ENCODE peak calls at places on chromosomes 3 and 15, in eight cellular contexts. C, O, B, E, X, G, P and V are unnamed samples.

GRCh38 chr3:64548200-64548889 is 139.5 kb downstream of the ADAMTS9 start:
- DNase-seq in X (no peak), P (peak), C (peak), O (no peak), G (no peak), E (no peak), B (peak), V (no peak)

GRCh38 chr15:100762913-100763627 is 116.6 kb upstream of the ALDH1A3 start:
- DNase-seq in X (no peak), B (no peak), C (peak), P (no peak), O (no peak), E (no peak), G (no peak), V (no peak)

GRCh38 chr15:57555270-57555669 is 36.4 kb upstream of the MYZAP start:
- DNase-seq in O (no peak), X (no peak), E (no peak), P (no peak), G (no peak), B (no peak), C (peak), V (no peak)

GRCh38 chr3:55906896-55907295 is 419.8 kb upstream of the WNT5A start:
- DNase-seq in E (no peak), X (no peak), G (no peak), O (no peak), P (no peak), B (no peak), C (no peak), V (no peak)

GRCh38 chr3:157170861-157171260 is 10.9 kb upstream of the CCNL1 start:
- DNase-seq in X (no peak), G (no peak), O (no peak), P (no peak), C (no peak), E (peak), B (no peak), V (no peak)

GRCh38 chr15:67444100-67444499 is 76.8 kb upstream of the C15orf61 start:
- DNase-seq in E (no peak), O (no peak), P (no peak), G (no peak), X (no peak), B (no peak), C (peak), V (no peak)

GRCh38 chr3:141875893-141876380 is 506 bp upstream of the ATP1B3 start:
- DNase-seq in P (no peak), B (no peak), X (peak), E (peak), O (peak), C (peak), G (no peak), V (no peak)

GRCh38 chr3:71509024-71509423 is 74.5 kb downstream of the FOXP1 start:
- DNase-seq in P (no peak), G (no peak), B (no peak), O (no peak), X (no peak), E (no peak), C (no peak), V (no peak)

GRCh38 chr15:70486451-70487379 is 276.6 kb downstream of the UACA start:
- DNase-seq in X (peak), E (peak), B (peak), O (no peak), G (peak), P (peak), C (peak), V (no peak)

GRCh38 chr15:58268746-58269145 is 130.6 kb downstream of the AQP9 start:
- DNase-seq in O (no peak), P (no peak), E (no peak), X (no peak), B (no peak), G (no peak), C (no peak), V (no peak)

GRCh38 chr3:29170894-29171582 is 109.8 kb upstream of the RBMS3 start:
- DNase-seq in G (no peak), B (no peak), C (no peak), E (no peak), P (no peak), O (no peak), X (no peak), V (no peak)

GRCh38 chr3:137121704-137122314 is 164.0 kb downstream of the IL20RB start:
- DNase-seq in X (no peak), B (no peak), P (peak), O (no peak), E (peak), C (peak), G (no peak), V (peak)

GRCh38 chr3:195129644-195130492 is 141.1 kb downstream of the XXYLT1 start:
- DNase-seq in G (peak), E (no peak), B (no peak), P (no peak), X (no peak), C (no peak), O (no peak), V (no peak)

GRCh38 chr3:124793054-124793740 is 62.9 kb downstream of the UMPS start:
- DNase-seq in B (no peak), O (no peak), C (peak), E (no peak), X (no peak), G (no peak), P (no peak), V (no peak)

GRCh38 chr3:140723576-140723975 is 45.7 kb downstream of the TRIM42 start:
- DNase-seq in O (no peak), E (no peak), C (no peak), G (no peak), X (no peak), B (no peak), P (no peak), V (no peak)

GRCh38 chr3:166688665-166689064 is 691.4 kb downstream of the ZBBX start:
- DNase-seq in G (no peak), X (no peak), B (no peak), P (no peak), C (no peak), E (no peak), O (no peak), V (no peak)

GRCh38 chr3:112333002-112333385 is at the start of gene CD200:
- DNase-seq in G (peak), O (peak), E (peak), C (peak), P (no peak), X (peak), B (peak), V (no peak)

GRCh38 chr3:150371741-150372254 is 36.3 kb upstream of the TSC22D2 start:
- DNase-seq in O (peak), E (no peak), B (peak), G (no peak), X (no peak), P (peak), C (peak), V (peak)

GRCh38 chr3:35965908-35966307 is 326.6 kb downstream of the ARPP21 start:
- DNase-seq in B (peak), X (no peak), E (peak), G (no peak), O (no peak), C (peak), P (peak), V (no peak)

GRCh38 chr15:41567870-41568269 is 8.9 kb downstream of the TYRO3 start:
- DNase-seq in G (no peak), C (no peak), E (no peak), O (no peak), P (no peak), X (no peak), B (no peak), V (peak)

GRCh38 chr15:101167791-101168462 is 83.9 kb downstream of the CHSY1 start:
- DNase-seq in B (peak), G (no peak), X (peak), P (peak), O (peak), E (peak), C (peak), V (peak)

GRCh38 chr15:79431636-79432344 is at the start of gene MINAR1:
- DNase-seq in P (no peak), C (peak), X (no peak), B (no peak), E (no peak), O (no peak), G (peak), V (peak)

GRCh38 chr3:41209646-41210045 is 10.3 kb downstream of the CTNNB1 start:
- DNase-seq in X (no peak), B (no peak), C (no peak), G (no peak), P (no peak), E (no peak), O (no peak), V (no peak)

GRCh38 chr3:25246921-25247320 is 181.1 kb upstream of the RARB start:
- DNase-seq in B (no peak), X (no peak), G (no peak), O (no peak), C (no peak), E (no peak), P (no peak), V (no peak)

GRCh38 chr3:36244728-36245127 is 135.6 kb upstream of the STAC start:
- DNase-seq in O (no peak), B (no peak), X (no peak), P (no peak), E (no peak), G (no peak), C (no peak), V (no peak)

GRCh38 chr15:45021331-45021730 is 1.7 kb upstream of the SORD start:
- DNase-seq in G (no peak), P (no peak), E (no peak), O (no peak), X (no peak), C (peak), B (no peak), V (no peak)

GRCh38 chr3:101351834-101352233 is 31.5 kb upstream of the IMPG2 start:
- DNase-seq in X (no peak), P (no peak), C (no peak), B (no peak), O (no peak), G (no peak), E (peak), V (no peak)

GRCh38 chr3:107752202-107752990 is 229.6 kb downstream of the BBX start:
- DNase-seq in O (no peak), X (no peak), C (peak), G (no peak), B (peak), P (no peak), E (peak), V (peak)

GRCh38 chr3:194592798-194593752 is 40.1 kb downstream of the TMEM44 start:
- DNase-seq in O (no peak), C (peak), E (no peak), G (no peak), B (no peak), P (peak), X (no peak), V (no peak)

GRCh38 chr3:10837849-10838248 is 21.8 kb downstream of the SLC6A11 start:
- DNase-seq in B (peak), X (no peak), P (no peak), E (no peak), C (no peak), G (no peak), O (no peak), V (no peak)

GRCh38 chr3:52437326-52438103 is 7.4 kb downstream of the SEMA3G start:
- DNase-seq in B (no peak), C (no peak), E (no peak), X (no peak), O (no peak), G (no peak), P (no peak), V (no peak)

GRCh38 chr3:172174396-172175253 is 135.2 kb downstream of the FNDC3B start:
- DNase-seq in P (no peak), X (no peak), O (no peak), C (no peak), E (no peak), B (no peak), G (no peak), V (no peak)

GRCh38 chr3:48408823-48409281 is 21.0 kb downstream of the PLXNB1 start:
- DNase-seq in B (no peak), E (no peak), P (no peak), G (no peak), X (peak), C (no peak), O (peak), V (no peak)

GRCh38 chr3:52218953-52219650 is 6.3 kb downstream of the TLR9 start:
- DNase-seq in X (no peak), B (no peak), G (no peak), E (no peak), O (no peak), P (no peak), C (no peak), V (no peak)

GRCh38 chr3:105868450-105868744 is 415 bp downstream of the CBLB start:
- DNase-seq in O (no peak), G (no peak), C (no peak), P (no peak), E (no peak), B (peak), X (no peak), V (peak)

GRCh38 chr15:66670698-66671580 is 31.1 kb upstream of the SMAD6 start:
- DNase-seq in E (no peak), G (no peak), B (no peak), C (no peak), P (no peak), X (no peak), O (no peak), V (peak)

GRCh38 chr3:43998841-43999805 is 242.6 kb upstream of the TOPAZ1 start:
- DNase-seq in E (no peak), G (no peak), O (no peak), C (peak), B (peak), X (no peak), P (no peak), V (no peak)

GRCh38 chr15:73239564-73240208 is 129.1 kb downstream of the HCN4 start:
- DNase-seq in B (no peak), C (no peak), P (no peak), X (no peak), O (no peak), E (no peak), G (no peak), V (no peak)

GRCh38 chr3:29128004-29128403 is 152.9 kb upstream of the RBMS3 start:
- DNase-seq in O (no peak), E (no peak), G (no peak), C (no peak), B (no peak), P (no peak), X (no peak), V (no peak)